ENCODE peak calls at places on chromosome 5, in ten cellular contexts. W is stomach, J is adrenal gland, G is gastrocnemius medialis, B is ovary, P is heart left ventricle, M is A549, L is transverse colon, R is tibial nerve, X is prostate gland. K is an unnamed sample.

GRCh38 chr5:67985686-67986387 is 229.7 kb upstream of the PIK3R1 start:
- DNase-seq in W (no peak), J (no peak), G (no peak), B (no peak), P (no peak), M (no peak), L (no peak), R (no peak), X (no peak), K (no peak)

GRCh38 chr5:111681791-111682190 is 75.2 kb downstream of the NREP start:
- DNase-seq in W (no peak), J (no peak), G (no peak), B (no peak), P (no peak), M (no peak), L (no peak), R (no peak), X (no peak), K (no peak)

GRCh38 chr5:78660401-78660800 is 11.8 kb upstream of the LHFPL2 start:
- DNase-seq in W (no peak), J (no peak), G (no peak), B (no peak), P (no peak), M (no peak), L (no peak), R (no peak), X (no peak), K (no peak)

GRCh38 chr5:156914371-156914737 is 48.7 kb downstream of the TIMD4 start:
- DNase-seq in W (no peak), J (no peak), G (no peak), B (no peak), P (no peak), M (no peak), L (no peak), R (no peak), X (no peak), K (no peak)

GRCh38 chr5:141326088-141326854 is 4.0 kb upstream of the PCDHGA1 start:
- DNase-seq in W (peak), J (no peak), G (peak), B (peak), P (peak), M (no peak), L (peak), R (no peak), X (no peak), K (no peak)

GRCh38 chr5:125140855-125141254 is 394.4 kb upstream of the ZNF608 start:
- DNase-seq in W (no peak), J (no peak), G (no peak), B (no peak), P (no peak), M (no peak), L (no peak), R (no peak), X (no peak), K (no peak)

GRCh38 chr5:84487963-84488362 is 103.3 kb upstream of the EDIL3 start:
- DNase-seq in W (no peak), J (no peak), G (no peak), B (no peak), P (peak), M (no peak), L (no peak), R (no peak), X (no peak), K (no peak)

GRCh38 chr5:133753856-133754255 is 141.5 kb upstream of the FSTL4 start:
- DNase-seq in W (no peak), J (no peak), G (no peak), B (no peak), P (no peak), M (no peak), L (no peak), R (no peak), X (peak), K (no peak)

GRCh38 chr5:45260292-45260691 is 435.9 kb downstream of the HCN1 start:
- DNase-seq in W (no peak), J (no peak), G (no peak), B (no peak), P (no peak), M (no peak), L (no peak), R (no peak), X (no peak), K (no peak)

GRCh38 chr5:170960567-170960966 is 98.7 kb downstream of the RANBP17 start:
- DNase-seq in W (no peak), J (no peak), G (no peak), B (no peak), P (no peak), M (no peak), L (no peak), R (no peak), X (no peak), K (no peak)

GRCh38 chr5:113246371-113246870 is 188.4 kb downstream of the TSSK1B start:
- DNase-seq in W (no peak), J (no peak), G (no peak), B (peak), P (no peak), M (no peak), L (no peak), R (no peak), X (no peak), K (no peak)

GRCh38 chr5:1171340-1171941 is 30.0 kb upstream of the SLC6A19 start:
- DNase-seq in W (no peak), J (peak), G (no peak), B (no peak), P (peak), M (no peak), L (no peak), R (no peak), X (no peak), K (no peak)

GRCh38 chr5:59034498-59035186 is 451.8 kb downstream of the RAB3C start:
- DNase-seq in W (no peak), J (peak), G (no peak), B (no peak), P (no peak), M (no peak), L (no peak), R (no peak), X (peak), K (no peak)

GRCh38 chr5:135457424-135458071 is 5.4 kb upstream of the TIFAB start:
- DNase-seq in W (peak), J (peak), G (peak), B (peak), P (peak), M (peak), L (peak), R (no peak), X (peak), K (peak)

GRCh38 chr5:140400730-140401361 is 787 bp upstream of the ANKHD1 start:
- DNase-seq in W (peak), J (peak), G (peak), B (peak), P (peak), M (peak), L (peak), R (peak), X (peak), K (peak)

DNA sequence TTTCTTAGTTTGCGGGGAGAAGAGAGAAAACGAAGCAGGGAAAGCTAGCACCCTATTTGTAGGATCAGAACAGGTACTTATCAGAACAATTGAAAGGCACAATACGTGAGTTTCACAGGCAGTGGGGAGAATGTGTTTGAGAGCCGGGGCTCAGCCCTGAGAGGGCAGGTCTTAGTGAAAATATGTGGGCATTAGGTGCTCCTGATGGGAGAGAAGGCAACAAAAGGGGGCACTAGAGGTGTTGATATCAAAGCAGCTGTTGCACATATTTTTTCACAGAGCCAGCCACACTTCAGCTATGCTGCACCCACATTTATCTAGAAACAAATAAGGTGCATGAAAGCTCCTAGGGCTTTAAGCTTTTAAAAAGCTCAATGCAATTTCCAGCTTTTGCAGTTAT is 99.7 kb upstream of the MAN2A1 start:
- DNase-seq in W (no peak), J (no peak), G (no peak), B (no peak), P (no peak), M (no peak), L (no peak), R (no peak), X (no peak), K (no peak)
- TF ChIP-seq POLR2A in W (no peak), J (no peak), G (no peak), B (no peak), P (no peak), M (no peak), L (no peak), R (no peak), X (no peak), K (no peak)

DNA sequence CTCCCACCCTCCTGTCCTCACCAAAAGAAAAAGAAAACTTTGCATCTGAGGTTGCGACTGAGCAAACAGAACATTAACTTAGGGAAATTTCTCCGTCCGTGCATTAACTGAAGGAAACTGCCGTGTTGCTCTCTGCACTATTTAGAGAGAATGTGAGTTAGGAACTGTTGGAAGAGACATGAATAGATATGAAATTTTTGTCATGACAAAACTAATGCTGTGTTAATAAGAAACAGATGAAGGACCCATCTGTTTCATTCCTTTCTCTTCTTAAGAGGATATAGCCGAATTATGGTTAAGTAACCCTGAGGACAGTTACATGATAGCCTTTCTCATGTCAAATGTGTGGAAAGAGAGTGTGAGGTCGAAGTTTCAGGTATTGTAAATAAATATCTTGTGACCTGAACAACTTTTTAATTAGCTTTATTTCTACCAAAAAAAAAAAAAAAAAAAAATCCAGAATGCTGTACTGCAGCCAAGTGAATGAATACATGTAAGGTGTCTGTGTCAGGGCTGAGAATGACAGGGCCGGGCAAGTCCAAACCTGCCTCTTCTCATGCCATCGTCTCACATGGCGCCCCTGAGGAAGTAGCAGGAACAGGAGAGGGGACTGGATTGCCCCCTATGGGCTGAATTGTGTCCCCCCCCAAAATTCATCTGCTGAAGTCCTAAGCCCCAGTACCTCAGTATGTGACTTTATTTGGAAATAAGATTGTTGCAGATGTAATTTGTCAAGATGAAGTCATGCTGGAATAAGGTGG is 35.6 kb upstream of the ANKRD33B start:
- DNase-seq in W (no peak), J (no peak), G (no peak), B (no peak), P (no peak), M (no peak), L (no peak), R (no peak), X (no peak), K (no peak)
- TF ChIP-seq CTCF in W (no peak), J (no peak), G (no peak), B (no peak), P (no peak), M (no peak), L (no peak), R (no peak), X (no peak), K (no peak)

GRCh38 chr5:143251175-143251574 is 152.3 kb downstream of the NR3C1 start:
- DNase-seq in W (no peak), J (no peak), G (no peak), B (no peak), P (no peak), M (no peak), L (no peak), R (no peak), X (no peak), K (no peak)
- TF ChIP-seq POLR2A in W (no peak), J (no peak), G (no peak), B (no peak), P (no peak), M (no peak), L (no peak), R (no peak), X (no peak), K (no peak)

GRCh38 chr5:108749130-108749861 is 1.6 kb downstream of the FER start:
- DNase-seq in W (no peak), J (no peak), G (no peak), B (no peak), P (no peak), M (peak), L (no peak), R (peak), X (peak), K (no peak)
- TF ChIP-seq CTCF in W (no peak), J (no peak), G (no peak), B (no peak), P (no peak), M (no peak), L (no peak), R (no peak), X (no peak), K (no peak)

GRCh38 chr5:176492431-176492830 is 44.2 kb downstream of the FAF2 start:
- DNase-seq in W (no peak), J (no peak), G (no peak), B (no peak), P (no peak), M (no peak), L (no peak), R (no peak), X (no peak), K (no peak)

GRCh38 chr5:176500511-176500910 is 36.7 kb downstream of the RNF44 start:
- DNase-seq in W (no peak), J (no peak), G (no peak), B (no peak), P (no peak), M (no peak), L (no peak), R (no peak), X (no peak), K (no peak)

GRCh38 chr5:176499273-176499672 is 37.9 kb downstream of the RNF44 start:
- DNase-seq in W (no peak), J (no peak), G (no peak), B (no peak), P (no peak), M (no peak), L (no peak), R (no peak), X (no peak), K (no peak)

GRCh38 chr5:176501333-176501732 is 35.9 kb downstream of the RNF44 start:
- DNase-seq in W (no peak), J (no peak), G (no peak), B (no peak), P (no peak), M (no peak), L (no peak), R (no peak), X (no peak), K (no peak)

DNA sequence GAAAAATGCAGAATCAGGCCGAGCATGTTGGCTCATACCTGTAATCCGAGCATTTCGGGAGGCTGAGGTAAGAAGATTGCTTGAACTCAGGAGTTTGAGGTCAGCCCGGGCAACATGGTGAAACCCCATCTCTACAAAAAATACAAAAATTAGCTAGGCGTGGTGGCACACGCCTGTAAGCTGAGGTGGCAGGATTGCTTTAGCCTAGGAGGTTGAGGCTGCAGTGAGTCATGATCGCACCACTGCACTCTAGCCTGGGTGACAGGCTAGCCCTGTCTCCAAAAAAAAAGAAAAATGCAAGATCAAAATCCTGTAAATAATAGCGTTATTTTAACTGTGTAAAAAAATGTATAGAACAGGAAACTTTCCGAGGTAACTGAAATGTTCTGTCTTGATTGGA is 39.4 kb downstream of the RNF44 start:
- DNase-seq in W (no peak), J (no peak), G (no peak), B (no peak), P (no peak), M (no peak), L (no peak), R (no peak), X (no peak), K (no peak)
- TF ChIP-seq POLR2A in W (no peak), J (no peak), G (no peak), B (no peak), P (no peak), M (no peak), L (no peak), R (no peak), X (no peak), K (no peak)

DNA sequence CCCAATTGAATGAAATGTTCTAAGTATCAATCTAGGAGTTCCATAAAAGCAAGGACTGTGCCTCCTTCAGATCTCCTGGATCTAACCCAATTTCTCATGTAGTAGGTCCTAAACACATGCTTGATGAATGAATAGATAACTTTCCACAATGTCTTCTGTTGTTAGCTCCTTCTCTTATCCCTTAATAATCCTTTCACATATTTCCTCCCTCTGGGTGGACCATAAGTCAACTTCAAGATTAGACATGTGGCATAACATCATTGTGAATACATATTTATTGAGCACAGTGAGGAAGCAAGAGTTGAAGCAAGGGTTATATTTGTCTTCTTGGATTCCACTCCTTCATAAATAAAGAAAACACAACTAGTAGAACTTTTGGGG is 108.6 kb upstream of the EGFLAM start:
- DNase-seq in W (no peak), J (no peak), G (no peak), B (no peak), P (no peak), M (no peak), L (no peak), R (no peak), X (no peak), K (no peak)
- TF ChIP-seq CTCF in W (no peak), J (no peak), G (no peak), B (no peak), P (no peak), M (no peak), L (no peak), R (no peak), X (no peak), K (no peak)

GRCh38 chr5:13624283-13625074 is 320.0 kb downstream of the DNAH5 start:
- DNase-seq in W (no peak), J (no peak), G (no peak), B (no peak), P (no peak), M (no peak), L (no peak), R (no peak), X (no peak), K (peak)
- TF ChIP-seq POLR2A in W (no peak), J (no peak), G (no peak), B (no peak), P (no peak), M (no peak), L (no peak), R (no peak), X (no peak), K (no peak)